ENCODE peak calls at places on chromosomes 1 and 21, in nine cellular contexts. M is sigmoid colon; H is lung; W is effector memory CD4-positive, alpha-beta T cell; F is heart right ventricle; I is fibroblast of mammary gland; G is NB4; R is BE2C; A is AG09309. J is an unnamed sample.

GRCh38 chr1:14238472-14239059 is 359.9 kb upstream of the KAZN start:
- DNase-seq in H (peak; percentile 69), M (peak; percentile 94), W (no peak), A (no peak), I (peak; percentile 18), F (peak; percentile 7), G (no peak), R (no peak), J (no peak)

GRCh38 chr1:51168266-51168845 is 66.3 kb downstream of the C1orf185 start:
- DNase-seq in G (no peak), A (no peak), I (peak; percentile 7), W (no peak), M (no peak), H (no peak), F (no peak), R (no peak), J (no peak)

GRCh38 chr1:2528611-2528965 is 1.5 kb downstream of the HES5 start:
- DNase-seq in F (no peak), G (no peak), M (no peak), W (no peak), R (no peak), A (no peak), H (no peak), I (no peak), J (no peak)

GRCh38 chr1:61441723-61442262 is 283.1 kb downstream of the TM2D1 start:
- DNase-seq in W (no peak), I (peak; percentile 97), F (peak; percentile 82), A (no peak), G (no peak), M (no peak), H (no peak), R (no peak), J (no peak)

GRCh38 chr1:55245781-55246180 is 30.6 kb upstream of the USP24 start:
- DNase-seq in R (no peak), A (no peak), M (no peak), W (no peak), G (peak; percentile 8), I (no peak), F (no peak), H (no peak), J (no peak)

GRCh38 chr1:83632906-83633305 is 366.0 kb downstream of the TTLL7 start:
- DNase-seq in G (no peak), I (no peak), F (no peak), A (no peak), W (no peak), M (no peak), H (no peak), R (no peak), J (no peak)

GRCh38 chr1:221708987-221709386 is 32.9 kb downstream of the DUSP10 start:
- DNase-seq in R (peak; percentile 38), I (peak; percentile 59), G (peak; percentile 69), M (peak; percentile 85), A (no peak), F (peak; percentile 62), H (no peak), W (peak; percentile 69), J (no peak)

GRCh38 chr1:11561740-11562139 is 82.8 kb downstream of the DISP3 start:
- DNase-seq in A (no peak), I (no peak), W (no peak), F (no peak), R (no peak), M (no peak), G (no peak), H (no peak), J (no peak)

GRCh38 chr21:41866274-41866809 is 12.8 kb downstream of the PRDM15 start:
- DNase-seq in H (no peak), F (no peak), W (no peak), G (no peak), A (no peak), R (no peak), M (no peak), I (no peak), J (no peak)

GRCh38 chr1:40612345-40612831 is 53.1 kb downstream of the RIMS3 start:
- DNase-seq in I (peak; percentile 65), F (peak; percentile 74), H (peak; percentile 69), W (peak; percentile 34), G (peak; percentile 74), M (no peak), A (peak; percentile 20), R (peak; percentile 65), J (no peak)

GRCh38 chr1:198040880-198041279 is 115.9 kb upstream of the NEK7 start:
- DNase-seq in G (no peak), A (no peak), F (no peak), M (no peak), H (no peak), R (no peak), I (no peak), W (no peak), J (no peak)

GRCh38 chr1:86912501-86912900 is 1.4 kb downstream of the SELENOF start:
- DNase-seq in M (no peak), H (no peak), R (no peak), G (no peak), A (no peak), W (no peak), F (no peak), I (peak; percentile 25), J (no peak)

GRCh38 chr1:204628868-204629267 is 56.7 kb downstream of the LRRN2 start:
- DNase-seq in R (no peak), M (no peak), I (no peak), H (no peak), F (no peak), W (no peak), G (no peak), A (no peak), J (no peak)

GRCh38 chr1:31155216-31155806 is 84.4 kb downstream of the NKAIN1 start:
- DNase-seq in M (peak; percentile 82), H (peak; percentile 67), R (peak; percentile 63), G (peak; percentile 88), A (no peak), I (peak; percentile 56), F (peak; percentile 38), W (peak; percentile 45), J (no peak)

GRCh38 chr1:93625582-93626327 is 55.9 kb downstream of the BCAR3 start:
- DNase-seq in G (no peak), M (peak; percentile 46), W (no peak), R (peak; percentile 44), A (peak; percentile 59), F (peak; percentile 61), I (peak; percentile 97), H (no peak), J (peak; percentile 84)

GRCh38 chr1:27109103-27109822 is 45.7 kb downstream of the SLC9A1 start:
- DNase-seq in H (no peak), G (peak; percentile 72), M (no peak), R (no peak), F (no peak), A (no peak), I (peak; percentile 32), W (no peak), J (no peak)

GRCh38 chr21:44065428-44065827 is 41.8 kb upstream of the PWP2 start:
- DNase-seq in G (peak; percentile 82), R (no peak), A (no peak), F (no peak), I (peak; percentile 65), W (peak; percentile 81), M (no peak), H (no peak), J (no peak)

GRCh38 chr1:111707906-111708305 is 31.3 kb downstream of the INKA2 start:
- DNase-seq in W (no peak), F (no peak), H (no peak), G (no peak), M (no peak), A (no peak), R (no peak), I (peak; percentile 43), J (no peak)

GRCh38 chr1:62782197-62782886 is 1.6 kb upstream of the ATG4C start:
- DNase-seq in W (no peak), H (no peak), G (peak; percentile 41), I (peak; percentile 75), A (peak; percentile 51), R (no peak), M (no peak), F (no peak), J (peak; percentile 72)

GRCh38 chr1:208177656-208178055 is 66.5 kb downstream of the PLXNA2 start:
- DNase-seq in G (no peak), W (no peak), A (no peak), F (no peak), M (no peak), I (no peak), H (peak; percentile 54), R (no peak), J (no peak)

GRCh38 chr1:162003825-162004205 is 19.9 kb downstream of the OLFML2B start:
- DNase-seq in G (peak; percentile 94), R (no peak), W (no peak), F (peak; percentile 30), I (peak; percentile 90), A (peak; percentile 87), H (no peak), M (no peak), J (peak; percentile 86)
- H3K4me3 ChIP-seq in G (peak overlapping the region; percentile 54), R (no peak overlapping the region), W (no peak overlapping the region), F (no peak overlapping the region), I (no peak overlapping the region), A (peak overlapping the region; percentile 36), H (no peak overlapping the region), M (peak overlapping the region; percentile 15), J (peak overlapping the region; percentile 14)

GRCh38 chr1:165738794-165739193 is 29.9 kb downstream of the TMCO1 start:
- DNase-seq in F (no peak), H (no peak), I (no peak), R (no peak), M (no peak), A (no peak), G (no peak), W (no peak), J (no peak)
- H3K4me3 ChIP-seq in F (no peak overlapping the region), H (no peak overlapping the region), I (no peak overlapping the region), R (no peak overlapping the region), M (no peak overlapping the region), A (no peak overlapping the region), G (no peak overlapping the region), W (no peak overlapping the region), J (no peak overlapping the region)

DNA sequence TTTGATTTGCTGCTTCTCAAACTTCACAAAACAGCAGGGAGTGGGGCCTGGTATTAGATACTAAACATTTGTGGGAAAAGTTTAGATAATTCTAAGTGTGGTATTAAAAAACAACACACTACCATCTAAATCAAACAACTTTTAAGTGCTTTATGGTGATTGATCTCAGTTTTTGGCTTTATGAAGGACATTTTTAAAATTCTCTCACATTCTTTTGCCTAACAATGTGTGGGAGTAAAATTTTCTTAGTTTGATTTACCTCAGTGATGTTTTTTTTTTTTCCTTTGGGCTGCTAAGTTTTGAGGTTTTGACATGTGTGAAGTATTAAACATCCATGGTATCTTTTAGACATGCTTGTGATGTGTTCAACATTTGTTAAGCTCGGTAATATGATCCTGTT is 116.2 kb downstream of the DISP1 start:
- DNase-seq in A (no peak), F (no peak), R (no peak), H (no peak), M (no peak), G (no peak), W (no peak), I (no peak), J (no peak)
- H3K4me3 ChIP-seq in A (no peak overlapping the region), F (peak overlapping the region; percentile 54), R (no peak overlapping the region), H (no peak overlapping the region), M (no peak overlapping the region), G (no peak overlapping the region), W (no peak overlapping the region), I (no peak overlapping the region), J (no peak overlapping the region)

DNA sequence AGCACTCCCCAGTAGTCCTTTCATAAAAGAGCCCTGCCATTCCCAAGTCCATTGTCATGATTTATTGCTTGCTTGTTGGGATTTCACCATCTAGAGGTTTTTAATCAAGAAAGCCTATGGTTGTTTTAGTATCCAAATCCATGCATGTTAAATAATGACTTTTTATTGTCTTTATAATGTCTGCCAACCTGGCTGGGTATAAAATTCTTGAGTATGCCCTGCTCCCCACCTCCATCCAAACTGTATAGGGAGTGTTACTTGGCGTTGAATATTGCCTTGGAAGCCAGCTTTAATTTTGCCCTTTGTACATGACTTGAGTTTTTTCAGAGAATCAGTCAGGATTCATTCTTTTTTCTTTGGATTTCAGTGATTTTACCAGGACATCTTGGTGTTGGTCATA is 44.2 kb downstream of the DISC1 start:
- DNase-seq in G (no peak), A (no peak), W (no peak), R (no peak), I (no peak), H (no peak), M (no peak), F (no peak), J (no peak)
- H3K4me3 ChIP-seq in G (no peak overlapping the region), A (no peak overlapping the region), W (no peak overlapping the region), R (no peak overlapping the region), I (no peak overlapping the region), H (no peak overlapping the region), M (no peak overlapping the region), F (no peak overlapping the region), J (no peak overlapping the region)